ENCODE peak calls at places on chromosomes 11 and 22, in nine cellular contexts. S is hepatocyte, L is neural progenitor cell, K is heart right ventricle, Z is substantia nigra, M is left ventricle myocardium inferior, J is testis, Q is RWPE1, N is endodermal cell. H is an unnamed sample.

GRCh38 chr22:19718255-19719054 is 4.2 kb downstream of the SEPTIN5 start:
- DNase-seq in S (no peak), L (no peak), K (no peak), Z (no peak), M (no peak), J (no peak), Q (no peak), N (no peak), H (no peak)

GRCh38 chr22:32325416-32325801 is 32.3 kb upstream of the RFPL3 start:
- DNase-seq in S (no peak), L (no peak), K (no peak), Z (no peak), M (no peak), J (peak; percentile 50), Q (no peak), N (peak; percentile 59), H (peak; percentile 54)

GRCh38 chr11:130426223-130427048 is 2.0 kb downstream of the ADAMTS8 start:
- DNase-seq in S (no peak), L (no peak), K (no peak), Z (peak; percentile 29), M (no peak), J (no peak), Q (no peak), N (no peak), H (no peak)

GRCh38 chr11:133897331-133897650 is 52.0 kb upstream of the SPATA19 start:
- DNase-seq in S (no peak), L (no peak), K (no peak), Z (no peak), M (no peak), J (peak; percentile 10), Q (no peak), N (peak; percentile 29), H (no peak)

GRCh38 chr22:35313311-35314121 is 13.8 kb downstream of the TOM1 start:
- DNase-seq in S (peak; percentile 44), L (no peak), K (peak; percentile 50), Z (no peak), M (peak; percentile 70), J (no peak), Q (peak; percentile 11), N (no peak), H (no peak)

GRCh38 chr11:103601230-103601846 is 435.1 kb upstream of the DDI1 start:
- DNase-seq in S (peak; percentile 76), L (peak; percentile 67), K (no peak), Z (no peak), M (no peak), J (peak; percentile 55), Q (peak; percentile 70), N (peak; percentile 79), H (no peak)

GRCh38 chr22:19346677-19347265 is 55.3 kb upstream of the CLTCL1 start:
- DNase-seq in S (no peak), L (no peak), K (no peak), Z (no peak), M (no peak), J (no peak), Q (no peak), N (no peak), H (no peak)

GRCh38 chr11:86790073-86790727 is 10.1 kb upstream of the PRSS23 start:
- DNase-seq in S (peak; percentile 44), L (no peak), K (no peak), Z (no peak), M (no peak), J (no peak), Q (no peak), N (no peak), H (no peak)

GRCh38 chr11:102753267-102753666 is 27.2 kb downstream of the MMP10 start:
- DNase-seq in S (no peak), L (no peak), K (no peak), Z (no peak), M (no peak), J (no peak), Q (no peak), N (no peak), H (no peak)

GRCh38 chr11:692824-693414 is 2.1 kb downstream of the DEAF1 start:
- DNase-seq in S (no peak), L (no peak), K (no peak), Z (no peak), M (no peak), J (no peak), Q (no peak), N (no peak), H (no peak)

GRCh38 chr11:34570584-34570983 is 50.3 kb upstream of the EHF start:
- DNase-seq in S (no peak), L (no peak), K (no peak), Z (no peak), M (no peak), J (no peak), Q (no peak), N (no peak), H (no peak)

GRCh38 chr11:45335434-45335833 is 49.3 kb upstream of the SYT13 start:
- DNase-seq in S (no peak), L (no peak), K (no peak), Z (no peak), M (no peak), J (no peak), Q (no peak), N (no peak), H (no peak)

GRCh38 chr11:126698576-126698975 is 302.0 kb downstream of the KIRREL3 start:
- DNase-seq in S (no peak), L (no peak), K (no peak), Z (no peak), M (no peak), J (no peak), Q (no peak), N (no peak), H (no peak)
- H3K27ac ChIP-seq in S (no peak overlapping the region), L (no peak overlapping the region), K (no peak overlapping the region), Z (no peak overlapping the region), M (no peak overlapping the region), J (no peak overlapping the region), Q (no peak overlapping the region), N (no peak overlapping the region), H (no peak overlapping the region)

DNA sequence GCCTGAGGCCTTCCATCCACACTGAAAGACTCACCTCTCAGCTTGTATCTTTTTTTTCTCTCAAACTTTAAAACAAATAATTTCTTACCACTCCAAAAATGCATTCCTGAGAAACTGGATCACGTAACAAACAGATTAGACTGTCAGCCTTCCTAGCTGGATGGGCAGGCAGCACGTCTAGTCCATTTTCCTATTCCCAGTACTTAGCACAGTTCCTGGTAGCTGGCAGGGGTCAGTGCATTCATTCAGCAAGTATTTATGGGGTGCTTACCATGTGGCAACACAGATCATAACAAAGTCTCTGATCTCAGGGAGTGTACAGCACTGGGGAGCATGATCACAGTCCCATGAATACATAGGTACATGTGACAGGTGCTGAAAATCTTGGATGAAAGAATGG is 89.6 kb downstream of the UBASH3B start:
- DNase-seq in S (no peak), L (no peak), K (no peak), Z (no peak), M (no peak), J (no peak), Q (no peak), N (no peak), H (no peak)
- H3K27ac ChIP-seq in S (no peak overlapping the region), L (no peak overlapping the region), K (no peak overlapping the region), Z (no peak overlapping the region), M (no peak overlapping the region), J (no peak overlapping the region), Q (no peak overlapping the region), N (no peak overlapping the region), H (no peak overlapping the region)

DNA sequence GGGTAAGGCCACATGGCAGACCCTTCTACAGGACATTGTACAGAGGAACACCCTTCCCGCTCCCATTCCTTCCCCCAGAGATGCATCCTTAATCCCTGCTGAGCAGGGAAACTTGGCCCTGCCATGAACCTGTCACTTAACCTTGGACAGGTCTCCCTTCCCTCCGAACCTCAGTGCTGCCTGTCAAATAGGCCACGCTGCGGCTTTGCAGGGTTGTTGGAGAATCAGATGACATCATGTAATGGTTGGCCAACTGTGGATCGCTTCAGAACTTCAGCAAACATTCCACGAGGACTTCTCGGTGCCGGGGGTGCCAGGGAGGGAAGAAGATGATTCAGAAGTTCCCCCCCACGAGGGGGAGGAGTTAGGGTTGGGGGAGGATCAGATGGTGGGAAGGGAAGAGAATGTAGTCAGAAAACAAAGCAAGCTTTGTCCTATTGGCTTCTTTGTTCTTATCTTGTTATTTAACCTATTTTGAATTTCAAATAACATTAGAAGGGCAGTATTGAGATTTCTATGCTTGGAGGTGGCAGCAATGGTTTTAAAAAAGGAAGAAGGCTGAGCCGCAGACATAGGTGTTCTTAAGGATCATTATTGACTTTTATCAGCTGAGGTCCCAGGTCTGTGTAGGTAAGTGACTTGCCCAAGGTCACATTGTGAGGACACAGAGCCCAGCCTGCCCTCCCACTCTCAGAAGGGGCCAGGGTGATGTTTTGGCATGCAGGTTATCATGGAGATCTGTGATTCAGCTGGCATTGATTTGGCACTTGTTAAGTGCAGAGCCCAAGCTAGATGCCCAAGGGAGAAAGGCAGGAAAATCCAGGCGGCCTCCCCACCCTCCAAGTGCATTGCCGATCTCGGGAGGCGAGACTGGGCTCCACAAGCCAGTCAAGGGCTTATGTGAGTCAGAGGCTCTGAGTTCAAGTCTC is 3.1 kb downstream of the CDC42EP1 start:
- DNase-seq in S (peak; percentile 90), L (no peak), K (peak; percentile 42), Z (peak; percentile 55), M (peak; percentile 69), J (peak; percentile 90), Q (peak; percentile 82), N (peak; percentile 77), H (peak; percentile 90)
- H3K27ac ChIP-seq in S (peak overlapping the region; percentile 79), L (no peak overlapping the region), K (peak overlapping the region; percentile 96), Z (peak overlapping the region; percentile 99), M (peak overlapping the region; percentile 98), J (peak overlapping the region; percentile 56), Q (peak overlapping the region; percentile 94), N (no peak overlapping the region), H (peak overlapping the region; percentile 98)

DNA sequence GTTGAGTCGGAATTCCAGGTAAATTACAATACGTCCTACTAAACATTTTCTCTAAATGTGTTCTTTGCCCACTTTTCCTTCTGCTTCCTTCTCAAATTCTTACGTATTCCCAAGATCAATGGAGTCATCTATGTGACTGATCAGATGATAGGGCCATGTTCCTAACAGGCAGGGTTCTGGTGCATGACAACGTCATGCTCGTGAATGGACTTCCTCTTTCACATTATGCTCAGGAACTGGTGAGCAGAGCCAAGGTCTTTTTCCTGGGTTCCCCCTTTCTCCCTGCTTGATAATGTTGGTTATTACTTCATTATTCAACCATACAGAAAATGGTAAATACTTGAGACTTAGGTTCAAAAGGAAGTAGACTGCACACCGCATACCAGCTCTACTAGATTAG is 789.4 kb downstream of the OPCML start:
- DNase-seq in S (no peak), L (no peak), K (no peak), Z (no peak), M (no peak), J (no peak), Q (no peak), N (no peak), H (no peak)
- H3K27ac ChIP-seq in S (no peak overlapping the region), L (no peak overlapping the region), K (no peak overlapping the region), Z (no peak overlapping the region), M (no peak overlapping the region), J (no peak overlapping the region), Q (no peak overlapping the region), N (no peak overlapping the region), H (no peak overlapping the region)

H was measured in right atrium auricular region.